ENCODE peak calls at places on chromosomes 6 and 20, in five cellular contexts. L is activated T-helper 1 cell treated with Interleukin-2 at 50 U/mL for 16 hours; T is A549; S is stimulated activated CD8-positive, alpha-beta memory T cell treated with anti-CD3 and anti-CD28 coated beads, Interleukin-12 subunit alpha, Interleukin-12 subunit beta, amount 100 ng/mL, for 4 hours; I is NAMALWA. D is an unnamed sample.

GRCh38 chr6:133341607-133342158 is 100.5 kb downstream of the EYA4 start:
- DNase-seq in T (peak; percentile 75), L (no peak), I (no peak), S (no peak), D (no peak)

GRCh38 chr6:94065707-94066337 is 646.5 kb upstream of the EPHA7 start:
- DNase-seq in T (no peak), I (no peak), L (no peak), S (no peak), D (no peak)

GRCh38 chr6:149108398-149109100 is 209.0 kb upstream of the TAB2 start:
- DNase-seq in I (no peak), S (no peak), T (no peak), L (no peak), D (no peak)

GRCh38 chr6:149302723-149303122 is 14.8 kb upstream of the TAB2 start:
- DNase-seq in T (no peak), L (no peak), S (no peak), I (no peak), D (no peak)

GRCh38 chr20:10642859-10643559 is 30.8 kb downstream of the JAG1 start:
- DNase-seq in L (no peak), S (no peak), T (no peak), I (no peak), D (no peak)

GRCh38 chr20:16701296-16701695 is 28.5 kb upstream of the SNRPB2 start:
- DNase-seq in S (no peak), T (peak; percentile 33), L (no peak), I (peak; percentile 28), D (peak; percentile 20)

GRCh38 chr6:4162345-4162744 is 27.0 kb upstream of the ECI2 start:
- DNase-seq in T (no peak), S (no peak), I (no peak), L (no peak), D (no peak)

GRCh38 chr6:145034664-145035063 is 700.7 kb downstream of the EPM2A start:
- DNase-seq in S (no peak), L (no peak), I (no peak), T (no peak), D (no peak)

GRCh38 chr6:36319436-36319762 is 17.3 kb downstream of the BNIP5 start:
- DNase-seq in I (no peak), L (no peak), T (no peak), S (no peak), D (no peak)

GRCh38 chr20:16637814-16638213 is 64.6 kb upstream of the KIF16B start:
- DNase-seq in T (no peak), S (no peak), I (no peak), L (no peak), D (no peak)

GRCh38 chr6:21999012-21999528 is 297.8 kb downstream of the PRL start:
- DNase-seq in T (no peak), L (no peak), I (no peak), S (no peak), D (no peak)

GRCh38 chr6:42745083-42745637 is 743 bp downstream of the TBCC start:
- DNase-seq in I (peak; percentile 51), L (peak; percentile 4), S (peak; percentile 15), T (peak; percentile 7), D (no peak)

GRCh38 chr20:56368351-56369134 is 9.8 kb downstream of the FAM210B start:
- DNase-seq in I (no peak), L (no peak), S (no peak), T (no peak), D (peak; percentile 47)

GRCh38 chr6:73452107-73452461 is at the start of gene CGAS:
- DNase-seq in T (peak; percentile 80), S (peak; percentile 58), L (peak; percentile 60), I (no peak), D (peak; percentile 46)

GRCh38 chr6:36752886-36753506 is 55.4 kb downstream of the RAB44 start:
- DNase-seq in I (peak; percentile 75), L (no peak), S (no peak), T (no peak), D (no peak)

GRCh38 chr6:12324096-12324495 is 33.9 kb downstream of the EDN1 start:
- DNase-seq in L (no peak), T (peak; percentile 99), I (no peak), S (no peak), D (no peak)

GRCh38 chr6:68572525-68572924 is 62.6 kb upstream of the ADGRB3 start:
- DNase-seq in L (no peak), S (no peak), T (peak; percentile 47), I (peak; percentile 82), D (no peak)

GRCh38 chr6:62392289-62392688 is 106.3 kb upstream of the KHDRBS2 start:
- DNase-seq in T (no peak), I (no peak), S (no peak), L (no peak), D (no peak)

GRCh38 chr6:81262656-81263055 is 489.8 kb downstream of the TENT5A start:
- DNase-seq in S (no peak), T (no peak), I (no peak), L (no peak), D (no peak)

GRCh38 chr20:53846640-53847039 is 223.8 kb downstream of the BCAS1 start:
- DNase-seq in S (no peak), L (no peak), I (no peak), T (no peak), D (no peak)

GRCh38 chr6:50720623-50721022 is 7.3 kb downstream of the TFAP2D start:
- DNase-seq in S (no peak), I (no peak), T (no peak), L (no peak), D (no peak)

GRCh38 chr6:54003316-54003715 is 107.9 kb upstream of the MLIP start:
- DNase-seq in T (no peak), I (no peak), L (no peak), S (no peak), D (no peak)

GRCh38 chr20:26214991-26215390 is 518.3 kb upstream of the ZNF337 start:
- DNase-seq in I (no peak), S (no peak), T (no peak), L (no peak), D (no peak)

GRCh38 chr20:47973519-47974233 is 188.4 kb upstream of the SULF2 start:
- DNase-seq in T (no peak), L (no peak), S (no peak), I (no peak), D (no peak)

GRCh38 chr6:43172127-43173007 is 1.3 kb downstream of the SRF start:
- DNase-seq in L (peak; percentile 38), S (peak; percentile 29), I (peak; percentile 53), T (peak; percentile 24), D (peak; percentile 34)

GRCh38 chr20:3705491-3705969 is 6.9 kb downstream of the SIGLEC1 start:
- DNase-seq in I (no peak), S (no peak), T (no peak), L (no peak), D (no peak)

GRCh38 chr6:16544006-16544405 is 217.3 kb downstream of the ATXN1 start:
- DNase-seq in S (no peak), L (no peak), I (no peak), T (no peak), D (no peak)

GRCh38 chr20:24360531-24360930 is 108.9 kb upstream of the SYNDIG1 start:
- DNase-seq in S (no peak), L (no peak), T (no peak), I (no peak), D (no peak)

GRCh38 chr6:149212202-149212601 is 105.3 kb upstream of the TAB2 start:
- DNase-seq in I (no peak), T (no peak), S (no peak), L (no peak), D (no peak)

GRCh38 chr20:63234693-63235398 is 859 bp upstream of the BIRC7 start:
- DNase-seq in L (no peak), I (peak; percentile 26), S (no peak), T (peak; percentile 78), D (peak; percentile 35)

GRCh38 chr6:142944126-142945066 is 580 bp downstream of the HIVEP2 start:
- DNase-seq in I (peak; percentile 94), L (peak; percentile 85), T (peak; percentile 69), S (peak; percentile 91), D (peak; percentile 81)

GRCh38 chr6:31952140-31952805 is 6.4 kb downstream of the CFB start:
- DNase-seq in I (no peak), T (peak; percentile 43), L (no peak), S (no peak), D (peak; percentile 47)

GRCh38 chr6:77034161-77034560 is 429.1 kb downstream of the HTR1B start:
- DNase-seq in S (no peak), L (no peak), I (no peak), T (no peak), D (no peak)

GRCh38 chr6:1062786-1063545 is 248.9 kb upstream of the FOXQ1 start:
- DNase-seq in I (no peak), T (no peak), S (no peak), L (no peak), D (no peak)

GRCh38 chr6:65927141-65927540 is 220.1 kb upstream of the EYS start:
- DNase-seq in L (no peak), S (no peak), T (no peak), I (no peak), D (no peak)